ENCODE peak calls at places on chromosomes 16 and 17, in four cellular contexts. Q, I, J and K are unnamed samples.

GRCh38 chr16:17776465-17776864 is 305.7 kb upstream of the XYLT1 start:
- DNase-seq in Q (no peak), J (no peak), I (no peak), K (no peak)

GRCh38 chr16:76197925-76198324 is 79.3 kb upstream of the CNTNAP4 start:
- DNase-seq in I (no peak), J (no peak), Q (no peak), K (no peak)

GRCh38 chr16:57686577-57686976 is 8.0 kb upstream of the DRC7 start:
- DNase-seq in Q (no peak), J (no peak), I (no peak), K (no peak)

GRCh38 chr16:88274847-88275246 is 107.9 kb upstream of the ZNF469 start:
- DNase-seq in I (peak; percentile 23), J (peak; percentile 2), Q (no peak), K (no peak)

GRCh38 chr17:44221862-44222111 is 2.3 kb upstream of the UBTF start:
- DNase-seq in Q (no peak), J (no peak), I (no peak), K (no peak)

GRCh38 chr17:74374786-74375185 is 7.5 kb downstream of the GPR142 start:
- DNase-seq in J (no peak), I (no peak), Q (no peak), K (no peak)

GRCh38 chr17:63698886-63699637 is 863 bp downstream of the LIMD2 start:
- DNase-seq in I (peak; percentile 29), J (peak; percentile 98), Q (no peak), K (peak; percentile 53)

GRCh38 chr17:13036776-13037175 is 18.9 kb upstream of the ELAC2 start:
- DNase-seq in I (peak; percentile 11), J (no peak), Q (no peak), K (no peak)

GRCh38 chr17:74750327-74751069 is 2.1 kb downstream of the NHERF1 start:
- DNase-seq in Q (no peak), I (no peak), J (peak; percentile 76), K (no peak)

GRCh38 chr16:48106445-48106844 is 49.3 kb downstream of the ABCC12 start:
- DNase-seq in I (no peak), J (no peak), Q (no peak), K (no peak)

GRCh38 chr16:27232061-27232841 is 28.9 kb downstream of the KDM8 start:
- DNase-seq in J (peak; percentile 87), I (no peak), Q (no peak), K (no peak)

GRCh38 chr17:43406676-43407645 is 8.2 kb downstream of the ARL4D start:
- DNase-seq in Q (no peak), I (peak; percentile 84), J (no peak), K (no peak)

GRCh38 chr16:25258856-25259179 is 1.2 kb upstream of the ZKSCAN2 start:
- DNase-seq in Q (no peak), J (no peak), I (no peak), K (no peak)

GRCh38 chr16:88994704-88995103 is 17.7 kb upstream of the CBFA2T3 start:
- DNase-seq in Q (no peak), I (no peak), J (no peak), K (no peak)

GRCh38 chr17:64723781-64724180 is 61.7 kb upstream of the SMURF2 start:
- DNase-seq in J (no peak), I (peak; percentile 20), Q (no peak), K (no peak)

GRCh38 chr17:58335779-58336455 is 7.3 kb upstream of the TSPOAP1 start:
- DNase-seq in J (peak; percentile 90), Q (no peak), I (no peak), K (no peak)

GRCh38 chr17:57357392-57357784 is 101.1 kb downstream of the MSI2 start:
- DNase-seq in I (no peak), Q (no peak), J (no peak), K (peak; percentile 55)

GRCh38 chr16:71896688-71897368 is 1.5 kb downstream of the IST1 start:
- DNase-seq in I (no peak), J (no peak), Q (no peak), K (no peak)

GRCh38 chr17:34503804-34504203 is 75.6 kb upstream of the TMEM132E start:
- DNase-seq in J (no peak), Q (no peak), I (no peak), K (no peak)

GRCh38 chr16:50446861-50447260 is 78.1 kb upstream of the BRD7 start:
- DNase-seq in J (no peak), Q (no peak), I (no peak), K (no peak)

GRCh38 chr16:50697881-50698767 is 4.7 kb downstream of the NOD2 start:
- DNase-seq in J (peak; percentile 82), Q (peak; percentile 45), I (peak; percentile 46), K (no peak)

GRCh38 chr16:1532771-1533170 is 695 bp upstream of the TMEM204 start:
- DNase-seq in J (no peak), Q (no peak), I (no peak), K (no peak)

GRCh38 chr17:50269477-50270429 is 4.5 kb upstream of the TMEM92 start:
- DNase-seq in I (peak; percentile 83), J (peak; percentile 80), Q (peak; percentile 86), K (peak; percentile 75)

GRCh38 chr16:85750827-85751641 is at the start of gene C16orf74:
- DNase-seq in J (peak; percentile 89), I (peak; percentile 35), Q (no peak), K (peak; percentile 68)

GRCh38 chr17:69908599-69909368 is 166.2 kb upstream of the KCNJ16 start:
- DNase-seq in J (no peak), I (no peak), Q (no peak), K (no peak)

GRCh38 chr17:69912819-69913218 is 162.2 kb upstream of the KCNJ16 start:
- DNase-seq in I (no peak), J (no peak), Q (no peak), K (no peak)

GRCh38 chr17:69906306-69906705 is 168.7 kb upstream of the KCNJ16 start:
- DNase-seq in Q (no peak), J (no peak), I (no peak), K (no peak)

GRCh38 chr17:69907081-69907847 is 167.8 kb upstream of the KCNJ16 start:
- DNase-seq in I (no peak), J (no peak), Q (no peak), K (peak; percentile 46)

DNA sequence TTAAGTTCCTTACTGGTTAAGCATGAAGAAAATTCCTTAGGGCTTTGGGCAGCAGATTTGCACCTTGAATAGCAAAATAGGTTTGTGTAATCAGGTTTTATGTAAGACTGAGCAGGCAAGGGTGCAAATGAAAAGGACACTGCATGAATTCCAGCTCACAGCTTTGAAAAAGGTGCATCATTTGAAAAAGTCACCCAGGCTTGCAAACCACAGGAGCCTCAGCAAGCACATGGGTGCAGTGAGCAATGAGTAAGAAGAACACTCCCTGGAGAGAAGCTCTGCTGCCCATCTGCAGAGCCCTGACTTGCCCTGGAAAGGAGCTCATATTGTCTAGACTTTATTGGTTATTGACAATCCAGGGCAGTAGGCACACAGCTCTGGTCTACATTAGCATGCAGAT is 165.6 kb upstream of the KCNJ16 start:
- DNase-seq in I (no peak), J (no peak), Q (no peak), K (no peak)
- H3K9me3 ChIP-seq in I (no peaks in the 10 kb centered on the region), J (no peaks in the 10 kb centered on the region), Q (no peaks in the 10 kb centered on the region), K (no peaks in the 10 kb centered on the region)

DNA sequence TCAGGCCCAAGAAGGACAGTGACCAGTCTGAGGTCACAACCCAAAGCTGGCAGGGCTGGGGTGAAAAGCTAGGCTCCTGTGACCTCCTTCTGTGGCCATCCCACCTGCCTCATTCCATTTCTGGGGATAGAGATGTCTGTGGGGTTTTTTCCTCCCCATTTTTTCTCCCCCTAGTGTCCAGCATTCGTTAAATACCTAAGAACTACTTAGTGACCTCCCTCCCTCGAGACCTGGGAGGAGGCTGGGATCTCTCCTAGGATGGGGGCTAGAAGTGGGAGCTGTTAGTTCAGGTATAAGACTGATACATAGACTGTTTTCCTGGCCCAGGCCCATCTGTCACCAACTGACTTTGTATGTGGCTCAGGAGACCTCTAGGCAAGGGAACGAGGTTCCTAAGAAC is 20.5 kb upstream of the STAC2 start:
- DNase-seq in Q (no peak), J (peak; percentile 21), I (no peak), K (no peak)
- TF ChIP-seq CTCF in Q (no peak), J (no peak), I (peak; percentile 5), K (no peak)

GRCh38 chr17:77372444-77373297 is 231.9 kb downstream of the SEC14L1 start:
- DNase-seq in J (peak; percentile 95), I (peak; percentile 87), Q (peak; percentile 86), K (peak; percentile 90)

GRCh38 chr17:77375108-77375507 is 234.3 kb downstream of the SEC14L1 start:
- DNase-seq in Q (peak; percentile 36), J (no peak), I (no peak), K (no peak)

GRCh38 chr17:77373298-77374169 is 232.8 kb downstream of the SEC14L1 start:
- DNase-seq in Q (peak; percentile 73), J (peak; percentile 88), I (no peak), K (peak; percentile 69)

GRCh38 chr17:77375526-77375916 is 234.8 kb downstream of the SEC14L1 start:
- DNase-seq in Q (no peak), I (no peak), J (no peak), K (no peak)

DNA sequence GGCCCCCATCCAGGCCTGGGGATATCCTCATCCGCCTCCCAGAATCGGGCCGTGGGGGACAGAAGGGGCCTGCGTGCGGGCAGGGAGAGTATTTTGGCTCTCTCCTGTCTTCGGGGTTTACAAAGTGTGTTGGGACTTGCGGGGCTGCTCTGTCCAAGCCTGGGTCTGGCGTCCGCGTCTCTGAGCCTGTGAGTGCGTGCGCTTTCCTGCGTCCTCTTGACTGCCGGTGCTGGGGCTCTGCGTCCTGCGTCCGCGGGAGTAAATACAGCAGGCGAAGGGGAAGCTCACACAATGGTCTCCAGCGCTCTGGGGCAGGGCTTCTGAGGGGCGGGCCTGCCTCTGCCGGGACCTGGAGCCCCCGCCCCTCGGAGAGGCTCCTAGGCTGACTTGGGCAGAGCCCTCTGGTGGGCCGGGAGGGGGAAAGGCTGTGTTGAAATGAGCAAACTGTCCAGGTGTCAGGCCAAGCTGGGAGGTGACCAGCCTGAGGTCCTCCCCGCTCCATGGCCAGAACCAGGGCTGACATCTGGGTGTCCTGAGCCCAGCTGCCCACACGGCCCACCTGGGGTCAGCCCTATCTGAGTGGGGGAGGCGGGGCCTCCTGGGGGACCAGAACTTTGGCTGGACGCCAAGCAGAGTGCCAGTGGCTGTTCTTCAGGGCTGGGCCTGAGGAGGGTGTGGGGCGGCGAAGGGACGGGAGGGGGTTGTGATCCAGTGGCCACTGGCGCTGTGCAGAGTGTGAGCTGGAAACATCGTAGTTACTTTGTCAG is 233.6 kb downstream of the SEC14L1 start:
- DNase-seq in Q (peak; percentile 86), I (peak; percentile 86), J (peak; percentile 95), K (peak; percentile 78)
- TF ChIP-seq POLR2A in Q (peak; percentile 56), I (peak; percentile 75), J (no peak), K (peak; percentile 59)

GRCh38 chr16:4098496-4098895 is 17.7 kb downstream of the ADCY9 start:
- DNase-seq in I (peak; percentile 54), Q (no peak), J (peak; percentile 23), K (no peak)

GRCh38 chr16:4101421-4102275 is 14.6 kb downstream of the ADCY9 start:
- DNase-seq in I (no peak), J (peak; percentile 17), Q (no peak), K (no peak)

GRCh38 chr16:4106516-4106915 is 9.7 kb downstream of the ADCY9 start:
- DNase-seq in J (no peak), I (no peak), Q (no peak), K (no peak)

GRCh38 chr16:4105848-4106247 is 10.4 kb downstream of the ADCY9 start:
- DNase-seq in J (no peak), Q (no peak), I (no peak), K (no peak)

DNA sequence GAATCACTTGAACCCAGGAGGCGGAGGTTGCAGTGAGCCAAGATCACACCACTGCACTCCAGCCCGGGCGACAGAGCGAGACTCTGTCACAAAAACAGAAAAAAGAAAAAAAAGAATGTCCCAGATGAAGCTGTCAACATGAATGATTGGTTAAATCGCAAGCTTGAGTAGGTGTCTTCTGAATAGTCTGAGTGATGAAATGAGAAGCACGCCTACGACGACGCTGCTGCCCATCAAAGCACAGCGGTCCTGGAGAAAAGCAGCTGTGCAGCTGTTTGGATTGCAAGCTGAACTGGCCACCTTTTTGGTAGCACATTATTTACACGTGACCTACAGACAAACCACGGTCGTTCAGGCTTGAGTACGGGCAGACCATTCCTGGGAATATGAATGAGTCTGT is 12.5 kb downstream of the ADCY9 start:
- DNase-seq in I (no peak), J (peak; percentile 15), Q (no peak), K (no peak)
- H3K9me3 ChIP-seq in I (no peaks in the 10 kb centered on the region), J (no peaks in the 10 kb centered on the region), Q (no peaks in the 10 kb centered on the region), K (no peaks in the 10 kb centered on the region)